ENCODE peak calls at places on chromosomes 1 and 21, in five cellular contexts. A is cardiac fibroblast, U is heart left ventricle, Y is OCI-LY7, Q is AG09309. N is an unnamed sample.

GRCh38 chr1:118773656-118774055 is 214.5 kb downstream of the TBX15 start:
- DNase-seq in Q (no peak), U (no peak), Y (no peak), A (peak; percentile 21), N (peak; percentile 4)

GRCh38 chr1:77874804-77875445 is 13.5 kb upstream of the NEXN start:
- DNase-seq in Y (no peak), U (no peak), A (peak; percentile 64), Q (no peak), N (peak; percentile 71)

GRCh38 chr1:117237701-117238413 is 27.1 kb upstream of the VTCN1 start:
- DNase-seq in U (no peak), Y (no peak), Q (peak; percentile 3), A (peak; percentile 5), N (no peak)

GRCh38 chr1:235883261-235883927 is 16.7 kb upstream of the LYST start:
- DNase-seq in A (peak; percentile 93), U (peak; percentile 90), Y (no peak), Q (peak; percentile 86), N (peak; percentile 98)

GRCh38 chr21:29486306-29486705 is 187.6 kb downstream of the BACH1 start:
- DNase-seq in U (no peak), Q (no peak), A (no peak), Y (no peak), N (no peak)

GRCh38 chr1:234649432-234650081 is 39.6 kb upstream of the IRF2BP2 start:
- DNase-seq in Q (no peak), Y (no peak), U (no peak), A (peak; percentile 28), N (peak; percentile 67)

GRCh38 chr1:2137257-2138121 is 57.1 kb downstream of the FAAP20 start:
- DNase-seq in Y (no peak), U (no peak), A (no peak), Q (no peak), N (no peak)

GRCh38 chr1:219088778-219089557 is 84.7 kb upstream of the LYPLAL1 start:
- DNase-seq in A (peak; percentile 98), U (peak; percentile 43), Y (no peak), Q (peak; percentile 88), N (peak; percentile 97)

GRCh38 chr1:161033751-161034150 is 5.0 kb downstream of the TSTD1 start:
- DNase-seq in Y (no peak), Q (no peak), A (no peak), U (no peak), N (no peak)

GRCh38 chr1:6310116-6310848 is 49.4 kb upstream of the GPR153 start:
- DNase-seq in Y (no peak), U (no peak), Q (no peak), A (no peak), N (no peak)

GRCh38 chr1:26403656-26404055 is 7.0 kb upstream of the LIN28A start:
- DNase-seq in U (no peak), Y (no peak), A (no peak), Q (no peak), N (no peak)

GRCh38 chr1:47792786-47793185 is 204.4 kb downstream of the TRABD2B start:
- DNase-seq in U (no peak), Y (no peak), Q (no peak), A (no peak), N (no peak)

GRCh38 chr1:27958513-27958912 is 1.3 kb upstream of the XKR8 start:
- DNase-seq in A (no peak), Y (no peak), Q (no peak), U (no peak), N (no peak)

GRCh38 chr1:29749546-29749945 is 513.2 kb downstream of the PTPRU start:
- DNase-seq in Q (no peak), Y (no peak), U (no peak), A (no peak), N (no peak)

GRCh38 chr1:177569476-177569875 is 398.7 kb downstream of the BRINP2 start:
- DNase-seq in Y (no peak), Q (no peak), A (peak; percentile 46), U (no peak), N (peak; percentile 27)

GRCh38 chr1:192901500-192901899 is 92.7 kb downstream of the RGS2 start:
- DNase-seq in Y (no peak), U (no peak), A (no peak), Q (no peak), N (no peak)

GRCh38 chr21:22120616-22121266 is 1122.5 kb downstream of the NCAM2 start:
- DNase-seq in Q (no peak), A (peak; percentile 2), Y (peak; percentile 1), U (no peak), N (no peak)

GRCh38 chr1:207938016-207938415 is 27.1 kb upstream of the CD34 start:
- DNase-seq in Y (no peak), Q (no peak), U (no peak), A (peak; percentile 89), N (no peak)

GRCh38 chr1:169970114-169970513 is 76.4 kb upstream of the SCYL3 start:
- DNase-seq in Q (no peak), Y (no peak), U (no peak), A (no peak), N (no peak)

GRCh38 chr1:156244126-156244525 is 2.1 kb downstream of the BGLAP start:
- DNase-seq in Q (no peak), U (no peak), A (no peak), Y (no peak), N (no peak)
- TF ChIP-seq CTCF in Q (no peak), U (no peak), A (no peak), Y (no peak), N (no peak)

GRCh38 chr21:37000381-37000780 is 6.1 kb upstream of the RIPPLY3 start:
- DNase-seq in Q (no peak), A (no peak), U (no peak), Y (no peak), N (no peak)
- H3K4me3 ChIP-seq in Q (no peak overlapping the region), A (no peak overlapping the region), U (no peak overlapping the region), Y (no peak overlapping the region), N (no peak overlapping the region)

GRCh38 chr1:34973326-34973725 is 11.8 kb downstream of the TMEM35B start:
- DNase-seq in U (no peak), Q (no peak), A (no peak), Y (no peak), N (peak; percentile 64)
- TF ChIP-seq CTCF in U (no peak), Q (no peak), A (no peak), Y (no peak), N (no peak)

DNA sequence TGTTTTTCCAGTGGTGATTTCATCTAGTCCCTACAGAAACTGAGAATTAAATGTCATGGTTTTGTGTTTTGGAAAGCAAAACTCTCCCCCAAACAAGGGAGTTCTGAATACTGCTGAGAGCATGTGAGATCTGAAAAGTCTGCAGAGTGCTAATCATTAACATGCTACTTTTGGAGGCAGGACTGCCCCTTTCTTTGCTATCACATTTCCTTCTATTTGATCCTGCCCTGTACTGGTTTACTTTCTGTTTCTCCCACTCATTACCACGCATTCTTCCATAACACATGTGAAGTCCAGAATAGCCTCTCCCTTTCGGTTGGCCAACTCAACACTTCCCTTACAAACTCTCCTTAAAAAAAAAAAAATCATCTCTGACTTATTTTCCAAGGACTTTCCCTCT is 63.6 kb downstream of the GADD45A start:
- DNase-seq in U (no peak), Q (peak; percentile 54), A (peak; percentile 78), Y (no peak), N (peak; percentile 65)
- H3K4me3 ChIP-seq in U (peak overlapping the region; percentile 29), Q (peak overlapping the region; percentile 21), A (no peak overlapping the region), Y (no peak overlapping the region), N (peak overlapping the region; percentile 27)

DNA sequence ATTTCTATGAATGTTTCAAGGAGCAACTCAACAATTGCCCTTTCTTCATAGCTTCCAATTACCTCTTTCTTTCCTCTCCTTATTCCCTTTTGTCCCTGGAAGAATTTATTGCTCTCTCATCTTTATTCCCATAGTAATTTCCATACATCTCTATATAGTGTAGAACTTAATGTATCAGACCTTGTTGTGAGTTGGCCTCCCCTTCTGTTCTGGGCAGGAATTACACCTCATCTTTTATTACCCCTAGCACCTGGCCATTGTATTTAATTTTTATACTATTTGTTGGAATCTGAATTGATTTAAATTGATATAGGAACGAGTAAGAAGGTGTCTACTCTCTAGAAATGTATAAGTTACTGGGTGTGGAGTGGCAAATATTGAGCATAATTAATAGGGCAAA is 114.5 kb downstream of the CACHD1 start:
- DNase-seq in Q (no peak), U (no peak), Y (no peak), A (peak; percentile 16), N (no peak)
- TF ChIP-seq CTCF in Q (peak; percentile 20), U (no peak), Y (peak; percentile 36), A (peak; percentile 44), N (peak; percentile 2)

N was measured in foreskin fibroblast.